ENCODE peak calls at places on chromosomes 5 and 9, in six cellular contexts. One of them, this sample, is unnamed.

GRCh38 chr5:42992035-42992570 is 48.0 kb downstream of the ANXA2R start:
- DNase-seq in fibroblast of mammary gland: peak
- DNase-seq in SJSA1: peak
- DNase-seq in NCI-H748 treated with DMSO at 0.1 percent for 48 hours: peak
- DNase-seq in GM03348: peak
- DNase-seq in testis: peak
- DNase-seq in this sample: peak

GRCh38 chr9:79080536-79080935 is 491.2 kb upstream of the TLE4 start:
- DNase-seq in fibroblast of mammary gland: no peak
- DNase-seq in SJSA1: no peak
- DNase-seq in NCI-H748 treated with DMSO at 0.1 percent for 48 hours: no peak
- DNase-seq in GM03348: no peak
- DNase-seq in testis: no peak
- DNase-seq in this sample: peak

GRCh38 chr9:114007991-114008666 is 70.0 kb downstream of the AMBP start:
- DNase-seq in fibroblast of mammary gland: no peak
- DNase-seq in SJSA1: peak
- DNase-seq in NCI-H748 treated with DMSO at 0.1 percent for 48 hours: no peak
- DNase-seq in GM03348: no peak
- DNase-seq in testis: peak
- DNase-seq in this sample: no peak

GRCh38 chr5:116382025-116382873 is 192.4 kb downstream of the SEMA6A start:
- DNase-seq in fibroblast of mammary gland: no peak
- DNase-seq in SJSA1: no peak
- DNase-seq in NCI-H748 treated with DMSO at 0.1 percent for 48 hours: no peak
- DNase-seq in GM03348: no peak
- DNase-seq in testis: no peak
- DNase-seq in this sample: no peak

GRCh38 chr9:70746760-70747159 is 332.3 kb upstream of the KLF9 start:
- DNase-seq in fibroblast of mammary gland: peak
- DNase-seq in SJSA1: no peak
- DNase-seq in NCI-H748 treated with DMSO at 0.1 percent for 48 hours: no peak
- DNase-seq in GM03348: no peak
- DNase-seq in testis: no peak
- DNase-seq in this sample: peak

GRCh38 chr9:17614246-17614645 is 35.4 kb downstream of the SH3GL2 start:
- DNase-seq in fibroblast of mammary gland: no peak
- DNase-seq in SJSA1: no peak
- DNase-seq in NCI-H748 treated with DMSO at 0.1 percent for 48 hours: no peak
- DNase-seq in GM03348: no peak
- DNase-seq in testis: no peak
- DNase-seq in this sample: no peak

GRCh38 chr5:120035815-120036577 is 406.6 kb downstream of the FAM170A start:
- DNase-seq in fibroblast of mammary gland: no peak
- DNase-seq in SJSA1: no peak
- DNase-seq in NCI-H748 treated with DMSO at 0.1 percent for 48 hours: no peak
- DNase-seq in GM03348: no peak
- DNase-seq in testis: no peak
- DNase-seq in this sample: no peak

GRCh38 chr5:127995556-127995955 is 88.0 kb upstream of the SLC12A2 start:
- DNase-seq in fibroblast of mammary gland: no peak
- DNase-seq in SJSA1: no peak
- DNase-seq in NCI-H748 treated with DMSO at 0.1 percent for 48 hours: no peak
- DNase-seq in GM03348: no peak
- DNase-seq in testis: peak
- DNase-seq in this sample: no peak

GRCh38 chr5:33631786-33632185 is 191.0 kb downstream of the TARS1 start:
- DNase-seq in fibroblast of mammary gland: peak
- DNase-seq in SJSA1: no peak
- DNase-seq in NCI-H748 treated with DMSO at 0.1 percent for 48 hours: no peak
- DNase-seq in GM03348: peak
- DNase-seq in testis: no peak
- DNase-seq in this sample: peak

GRCh38 chr9:89413963-89414638 is 83.8 kb downstream of the SEMA4D start:
- DNase-seq in fibroblast of mammary gland: no peak
- DNase-seq in SJSA1: no peak
- DNase-seq in NCI-H748 treated with DMSO at 0.1 percent for 48 hours: no peak
- DNase-seq in GM03348: no peak
- DNase-seq in testis: no peak
- DNase-seq in this sample: no peak

GRCh38 chr9:131627846-131628820 is 82.8 kb downstream of the PRRT1B start:
- DNase-seq in fibroblast of mammary gland: peak
- DNase-seq in SJSA1: peak
- DNase-seq in NCI-H748 treated with DMSO at 0.1 percent for 48 hours: no peak
- DNase-seq in GM03348: no peak
- DNase-seq in testis: peak
- DNase-seq in this sample: peak

GRCh38 chr5:94884294-94884693 is 265.8 kb downstream of the SLF1 start:
- DNase-seq in fibroblast of mammary gland: peak
- DNase-seq in SJSA1: no peak
- DNase-seq in NCI-H748 treated with DMSO at 0.1 percent for 48 hours: no peak
- DNase-seq in GM03348: no peak
- DNase-seq in testis: peak
- DNase-seq in this sample: no peak

GRCh38 chr5:114450516-114450909 is 88.6 kb downstream of the KCNN2 start:
- DNase-seq in fibroblast of mammary gland: peak
- DNase-seq in SJSA1: no peak
- DNase-seq in NCI-H748 treated with DMSO at 0.1 percent for 48 hours: no peak
- DNase-seq in GM03348: peak
- DNase-seq in testis: no peak
- DNase-seq in this sample: peak

GRCh38 chr5:11719888-11720481 is 184.3 kb downstream of the CTNND2 start:
- DNase-seq in fibroblast of mammary gland: peak
- DNase-seq in SJSA1: no peak
- DNase-seq in NCI-H748 treated with DMSO at 0.1 percent for 48 hours: peak
- DNase-seq in GM03348: no peak
- DNase-seq in testis: peak
- DNase-seq in this sample: peak

GRCh38 chr9:6842584-6842947 is 84.8 kb downstream of the KDM4C start:
- DNase-seq in fibroblast of mammary gland: peak
- DNase-seq in SJSA1: no peak
- DNase-seq in NCI-H748 treated with DMSO at 0.1 percent for 48 hours: no peak
- DNase-seq in GM03348: peak
- DNase-seq in testis: no peak
- DNase-seq in this sample: peak

GRCh38 chr9:36396985-36397384 is 3.1 kb downstream of the RNF38 start:
- DNase-seq in fibroblast of mammary gland: peak
- DNase-seq in SJSA1: no peak
- DNase-seq in NCI-H748 treated with DMSO at 0.1 percent for 48 hours: no peak
- DNase-seq in GM03348: no peak
- DNase-seq in testis: no peak
- DNase-seq in this sample: no peak

GRCh38 chr5:1815881-1816292 is 14.7 kb downstream of the NDUFS6 start:
- DNase-seq in fibroblast of mammary gland: no peak
- DNase-seq in SJSA1: no peak
- DNase-seq in NCI-H748 treated with DMSO at 0.1 percent for 48 hours: no peak
- DNase-seq in GM03348: no peak
- DNase-seq in testis: peak
- DNase-seq in this sample: no peak

This sample was measured in LHCN-M2.